ENCODE peak calls at places on chromosomes 7 and 10, in nine cellular contexts. N is mesenchymal stem cell, V is AG04450, L is OCI-LY7, O is sigmoid colon, U is small intestine, J is tibial nerve, E is lower lobe of right lung, F is WERI-Rb-1. C is an unnamed sample.

GRCh38 chr7:102875700-102876192 is 37.1 kb upstream of the LRRC17 start:
- DNase-seq in F (no peak), V (peak), J (no peak), L (no peak), O (no peak), U (peak), N (peak), E (no peak), C (no peak)

GRCh38 chr10:83734278-83734677 is 405.0 kb upstream of the GHITM start:
- DNase-seq in E (no peak), V (no peak), U (no peak), O (no peak), L (no peak), J (no peak), F (no peak), N (no peak), C (no peak)

GRCh38 chr10:79237801-79238520 is 109.3 kb upstream of the PPIF start:
- DNase-seq in O (no peak), E (no peak), V (no peak), N (no peak), J (no peak), F (no peak), L (no peak), U (no peak), C (no peak)

GRCh38 chr10:79487296-79488194 is 24.8 kb upstream of the EIF5AL1 start:
- DNase-seq in N (peak), V (no peak), J (peak), O (peak), U (peak), L (peak), E (peak), F (peak), C (no peak)

GRCh38 chr10:77818378-77818777 is 108.2 kb downstream of the DLG5 start:
- DNase-seq in O (no peak), L (no peak), J (no peak), V (no peak), N (no peak), U (no peak), E (peak), F (no peak), C (no peak)

GRCh38 chr7:27423290-27423689 is 180.7 kb downstream of the EVX1 start:
- DNase-seq in N (no peak), U (peak), E (no peak), F (no peak), L (no peak), O (no peak), J (no peak), V (no peak), C (peak)

GRCh38 chr10:79415736-79416577 is 29.5 kb downstream of the ZCCHC24 start:
- DNase-seq in L (no peak), V (no peak), U (no peak), F (no peak), N (no peak), J (no peak), O (peak), E (peak), C (no peak)

GRCh38 chr10:101617102-101617823 is 29.1 kb downstream of the DPCD start:
- DNase-seq in E (no peak), U (no peak), N (no peak), L (peak), O (peak), F (no peak), V (no peak), J (no peak), C (no peak)

GRCh38 chr7:55575098-55575497 is 2.8 kb upstream of the VOPP1 start:
- DNase-seq in J (no peak), O (no peak), U (no peak), L (no peak), F (no peak), V (no peak), E (no peak), N (no peak), C (no peak)

GRCh38 chr7:24572014-24572413 is 1.2 kb upstream of the PALS2 start:
- DNase-seq in F (no peak), U (no peak), N (no peak), O (no peak), E (no peak), V (no peak), L (no peak), J (no peak), C (no peak)

GRCh38 chr10:55311823-55312431 is 510.9 kb upstream of the PCDH15 start:
- DNase-seq in O (no peak), E (no peak), F (no peak), V (no peak), U (no peak), L (no peak), N (no peak), J (no peak), C (no peak)

GRCh38 chr7:32560075-32560474 is 64.8 kb downstream of the AVL9 start:
- DNase-seq in O (no peak), F (no peak), E (no peak), L (no peak), N (no peak), U (no peak), V (no peak), J (no peak), C (no peak)

GRCh38 chr10:43396061-43396927 is 12.7 kb downstream of the HNRNPF start:
- DNase-seq in L (peak), U (peak), N (peak), E (peak), F (peak), V (no peak), J (peak), O (peak), C (no peak)

GRCh38 chr10:63744060-63744941 is 223.1 kb downstream of the REEP3 start:
- DNase-seq in N (no peak), O (no peak), U (no peak), J (no peak), E (no peak), V (no peak), L (no peak), F (no peak), C (no peak)

GRCh38 chr7:139543801-139544603 is 20.5 kb downstream of the CLEC2L start:
- DNase-seq in V (no peak), O (no peak), F (no peak), U (no peak), N (no peak), J (no peak), L (no peak), E (no peak), C (no peak)

GRCh38 chr10:111598433-111599059 is 521.7 kb downstream of the ADRA2A start:
- DNase-seq in V (no peak), F (peak), U (peak), L (peak), E (no peak), N (peak), J (peak), O (peak), C (no peak)

GRCh38 chr10:3248526-3249255 is 76.1 kb upstream of the PITRM1 start:
- DNase-seq in O (no peak), N (peak), F (no peak), V (peak), E (no peak), L (no peak), U (no peak), J (no peak), C (no peak)

GRCh38 chr10:20406607-20407188 is 490.4 kb downstream of the NEBL start:
- DNase-seq in L (no peak), E (no peak), U (no peak), N (no peak), F (no peak), O (peak), J (no peak), V (no peak), C (no peak)

GRCh38 chr10:92839191-92840085 is 8.9 kb upstream of the EXOC6 start:
- DNase-seq in U (peak), F (peak), L (peak), N (no peak), V (no peak), E (peak), J (no peak), O (no peak), C (no peak)

GRCh38 chr10:42519079-42519478 is 119.3 kb downstream of the ZNF33B start:
- DNase-seq in L (no peak), F (no peak), V (no peak), E (no peak), J (no peak), N (no peak), U (no peak), O (no peak), C (no peak)

GRCh38 chr7:10122573-10123100 is 851.0 kb upstream of the PHF14 start:
- DNase-seq in N (peak), J (no peak), O (no peak), V (no peak), E (no peak), L (no peak), U (no peak), F (peak), C (no peak)

GRCh38 chr10:76868088-76868949 is 769.3 kb downstream of the KCNMA1 start:
- DNase-seq in L (no peak), U (no peak), J (no peak), F (no peak), V (no peak), E (no peak), O (no peak), N (no peak), C (no peak)

GRCh38 chr7:92833766-92834605 is 2.4 kb downstream of the CDK6 start:
- DNase-seq in L (peak), U (peak), O (peak), J (peak), F (peak), N (peak), E (peak), V (no peak), C (peak)

GRCh38 chr10:9824546-9825164 is 1193.0 kb upstream of the CELF2 start:
- DNase-seq in V (no peak), F (no peak), O (no peak), E (no peak), N (no peak), L (no peak), U (peak), J (no peak), C (no peak)

GRCh38 chr10:104417629-104418292 is 64.1 kb downstream of the CFAP58 start:
- DNase-seq in N (no peak), V (no peak), O (no peak), U (no peak), J (no peak), L (no peak), E (no peak), F (no peak), C (no peak)

GRCh38 chr7:87220734-87221215 is 1.2 kb upstream of the TMEM243 start:
- DNase-seq in N (peak), L (no peak), E (no peak), J (no peak), V (no peak), F (no peak), U (peak), O (no peak), C (no peak)

GRCh38 chr10:46216003-46216634 is 70.7 kb upstream of the ANTXRL start:
- DNase-seq in U (no peak), F (no peak), L (no peak), E (no peak), J (no peak), V (no peak), N (no peak), O (no peak), C (peak)

GRCh38 chr7:141945356-141945755 is 1.4 kb downstream of the CLEC5A start:
- DNase-seq in L (no peak), U (no peak), J (no peak), N (no peak), V (no peak), E (no peak), F (no peak), O (no peak), C (no peak)

GRCh38 chr7:85928500-85928899 is 715.2 kb upstream of the GRM3 start:
- DNase-seq in F (no peak), N (no peak), V (no peak), J (no peak), E (no peak), U (no peak), L (no peak), O (no peak), C (no peak)

GRCh38 chr7:80133361-80134104 is 1.1 kb upstream of the GNAI1 start:
- DNase-seq in E (no peak), N (peak), O (no peak), L (no peak), F (no peak), U (no peak), J (no peak), V (no peak), C (no peak)

GRCh38 chr10:7533657-7534479 is 123.0 kb upstream of the SFMBT2 start:
- DNase-seq in O (no peak), F (no peak), J (no peak), U (no peak), L (no peak), V (no peak), E (no peak), N (no peak), C (no peak)

GRCh38 chr7:147415991-147416390 is 1174.6 kb upstream of the C7orf33 start:
- DNase-seq in O (no peak), N (no peak), U (no peak), F (no peak), E (no peak), L (no peak), J (no peak), V (no peak), C (no peak)

GRCh38 chr7:151591866-151592265 is 72.2 kb upstream of the RHEB start:
- DNase-seq in U (no peak), E (no peak), F (no peak), O (no peak), N (no peak), J (no peak), L (no peak), V (no peak), C (no peak)

GRCh38 chr7:151590801-151591771 is 71.4 kb upstream of the RHEB start:
- DNase-seq in U (no peak), F (no peak), L (no peak), E (no peak), J (no peak), O (no peak), V (no peak), N (no peak), C (no peak)

GRCh38 chr7:151590071-151590800 is 70.5 kb upstream of the RHEB start:
- DNase-seq in O (no peak), L (no peak), J (no peak), F (no peak), V (no peak), N (no peak), U (no peak), E (no peak), C (no peak)

GRCh38 chr7:151592330-151592729 is 72.6 kb upstream of the RHEB start:
- DNase-seq in U (no peak), V (no peak), E (no peak), O (no peak), F (no peak), L (no peak), J (no peak), N (no peak), C (no peak)

GRCh38 chr7:151592868-151593486 is 73.3 kb upstream of the RHEB start:
- DNase-seq in F (no peak), V (peak), E (no peak), N (peak), J (no peak), L (no peak), U (no peak), O (no peak), C (no peak)
- H3K27ac ChIP-seq in F (no peak), V (peak), E (no peak), N (peak), J (no peak), L (no peak), U (no peak), O (peak), C (no peak)

GRCh38 chr10:68154211-68154497 is 44.9 kb downstream of the MYPN start:
- DNase-seq in U (no peak), E (no peak), F (no peak), N (no peak), V (peak), O (no peak), J (no peak), L (peak), C (no peak)
- H3K27ac ChIP-seq in U (no peak), E (no peak), F (no peak), N (peak), V (peak), O (peak), J (no peak), L (no peak), C (no peak)

DNA sequence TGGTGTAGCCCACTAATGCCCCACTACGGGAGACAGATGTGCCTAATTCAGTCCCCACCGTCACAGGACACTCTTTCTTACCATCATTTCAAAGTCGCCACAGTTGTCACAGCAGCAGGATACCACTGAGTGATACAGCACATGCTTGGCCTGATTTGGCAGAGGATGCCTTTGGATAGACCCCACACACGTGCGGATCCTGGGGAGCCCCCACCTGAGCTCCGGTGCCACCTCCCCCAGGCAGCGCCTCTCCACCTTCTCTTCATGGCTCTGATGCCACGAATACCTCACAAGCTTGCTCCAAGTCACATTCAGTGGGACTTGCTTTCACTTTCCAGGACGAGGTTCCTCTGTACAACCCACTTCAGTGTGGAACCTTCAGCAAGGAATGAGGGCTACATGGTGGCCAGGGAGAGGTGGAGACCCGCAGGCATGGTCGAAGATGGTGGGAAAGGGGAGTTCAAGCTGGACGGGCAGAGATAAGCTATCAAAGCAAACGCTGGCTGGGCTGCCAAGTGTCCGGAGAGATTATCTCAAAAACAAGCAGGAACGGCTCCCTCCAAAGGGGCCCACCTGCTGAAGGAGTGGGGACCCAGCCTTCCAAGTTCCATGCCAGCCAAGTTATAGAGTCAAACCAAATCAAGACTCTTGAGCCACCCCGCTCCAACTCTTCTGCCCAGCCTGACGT is 107.4 kb downstream of the ZRANB1 start:
- DNase-seq in E (no peak), U (peak), F (no peak), N (no peak), O (no peak), J (no peak), L (no peak), V (no peak), C (no peak)
- H3K27ac ChIP-seq in E (no peak), U (peak), F (no peak), N (no peak), O (peak), J (no peak), L (no peak), V (peak), C (peak)

GRCh38 chr7:151697515-151697895 is 177.8 kb upstream of the RHEB start:
- DNase-seq in F (no peak), J (no peak), O (no peak), V (no peak), U (no peak), L (no peak), E (no peak), N (no peak), C (no peak)
- H3K27ac ChIP-seq in F (no peak), J (no peak), O (no peak), V (no peak), U (peak), L (no peak), E (no peak), N (no peak), C (no peak)

DNA sequence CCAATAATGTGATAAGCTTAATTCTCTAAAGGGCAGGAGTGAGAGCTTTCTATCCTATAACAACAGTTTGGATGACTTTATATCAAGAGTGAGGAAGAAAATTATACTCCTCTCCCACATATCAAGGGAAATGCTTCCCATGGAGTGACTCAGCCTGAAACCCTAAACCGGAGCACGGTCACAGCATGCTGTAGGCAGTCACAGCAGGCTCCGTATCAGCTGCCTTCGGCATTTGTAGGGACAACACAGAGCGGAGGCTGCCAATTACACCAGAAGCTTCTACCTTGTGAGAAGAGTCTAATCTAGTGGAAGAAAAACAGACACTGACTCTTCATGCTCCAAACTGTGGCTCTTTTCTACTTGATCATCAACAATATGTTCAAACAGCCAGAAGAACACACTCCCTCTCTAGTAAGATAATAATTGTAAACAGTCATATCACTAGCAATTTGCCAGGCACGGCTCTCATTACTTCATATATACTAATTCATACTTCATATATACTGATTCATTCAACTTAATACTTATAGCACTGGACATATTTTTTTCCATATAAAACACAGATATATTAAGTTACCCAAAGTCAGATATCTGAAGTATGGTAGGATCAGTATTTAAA is 65.9 kb downstream of the DGKB start:
- DNase-seq in F (no peak), E (no peak), J (no peak), U (no peak), V (peak), L (no peak), N (peak), O (peak), C (no peak)
- H3K27ac ChIP-seq in F (no peak), E (no peak), J (no peak), U (no peak), V (no peak), L (no peak), N (peak), O (no peak), C (no peak)

GRCh38 chr7:47149971-47150370 is 431.9 kb downstream of the TNS3 start:
- DNase-seq in V (no peak), O (no peak), N (no peak), L (peak), J (no peak), U (no peak), E (no peak), F (no peak), C (no peak)
- H3K27ac ChIP-seq in V (no peak), O (no peak), N (no peak), L (peak), J (no peak), U (no peak), E (no peak), F (no peak), C (no peak)

GRCh38 chr10:10873915-10874314 is 143.8 kb upstream of the CELF2 start:
- DNase-seq in J (no peak), E (no peak), L (no peak), U (no peak), V (no peak), O (no peak), N (no peak), F (no peak), C (no peak)

GRCh38 chr10:10871312-10871711 is 146.4 kb upstream of the CELF2 start:
- DNase-seq in O (no peak), V (no peak), E (no peak), U (no peak), L (no peak), N (no peak), F (no peak), J (no peak), C (no peak)

GRCh38 chr10:10872035-10872673 is 145.5 kb upstream of the CELF2 start:
- DNase-seq in E (no peak), U (peak), O (no peak), L (no peak), V (peak), F (no peak), N (peak), J (no peak), C (no peak)

GRCh38 chr10:10873289-10873688 is 144.4 kb upstream of the CELF2 start:
- DNase-seq in J (no peak), F (no peak), V (no peak), U (no peak), L (no peak), N (no peak), E (no peak), O (no peak), C (no peak)

DNA sequence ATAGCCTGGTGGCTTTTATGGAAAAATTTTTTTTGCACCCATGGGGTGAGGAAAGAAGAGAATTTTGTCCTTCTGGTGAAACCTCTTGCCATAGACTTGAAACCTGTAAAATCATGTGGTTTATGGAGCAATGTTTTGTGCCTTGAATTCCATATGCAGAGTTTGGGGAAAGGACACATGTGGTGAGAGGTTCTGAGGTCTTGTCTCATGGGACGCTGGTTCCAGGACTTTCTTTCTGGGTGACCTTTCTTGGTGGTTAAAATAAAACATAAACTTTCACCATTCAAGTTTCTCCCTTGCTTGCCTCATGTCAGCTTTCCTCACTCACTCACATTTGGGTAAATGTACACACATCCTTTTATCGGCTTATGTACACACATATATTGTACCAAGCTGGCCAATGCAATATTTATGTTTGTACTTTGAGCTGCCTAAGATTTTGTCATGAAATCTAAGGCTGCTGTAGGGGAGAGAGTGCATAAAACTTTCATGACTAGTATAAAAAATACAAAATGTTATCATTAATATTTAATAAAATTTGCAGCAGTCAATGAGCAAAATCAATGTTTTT is 144.9 kb upstream of the CELF2 start:
- DNase-seq in L (no peak), V (no peak), N (peak), F (no peak), U (no peak), E (no peak), O (no peak), J (no peak), C (no peak)
- H3K27ac ChIP-seq in L (no peak), V (peak), N (peak), F (no peak), U (no peak), E (peak), O (peak), J (no peak), C (peak)

GRCh38 chr7:135772639-135773019 is 24.0 kb upstream of the FAM180A start:
- DNase-seq in F (no peak), O (no peak), U (no peak), N (no peak), E (no peak), J (no peak), L (no peak), V (no peak), C (no peak)
- H3K27ac ChIP-seq in F (no peak), O (peak), U (no peak), N (no peak), E (peak), J (no peak), L (no peak), V (no peak), C (no peak)

C was measured in vagina.